ENCODE peak calls at places on chromosomes 1 and 21, in five cellular contexts. T is fibroblast of pulmonary artery, I is epithelial cell of esophagus, Y is fibroblast of lung, X is foreskin fibroblast. E is an unnamed sample.

GRCh38 chr1:219798283-219799030 is 129.9 kb downstream of the SLC30A10 start:
- DNase-seq in Y (peak; percentile 80), T (peak; percentile 63), X (peak; percentile 86), I (peak; percentile 75), E (no peak)

GRCh38 chr1:244187310-244187709 is 136.2 kb downstream of the ZBTB18 start:
- DNase-seq in T (no peak), Y (no peak), X (no peak), I (no peak), E (no peak)

GRCh38 chr1:25848531-25848930 is 10.7 kb downstream of the AUNIP start:
- DNase-seq in I (no peak), T (no peak), X (peak; percentile 33), Y (no peak), E (peak; percentile 11)

GRCh38 chr1:192983349-192983980 is 75.7 kb downstream of the UCHL5 start:
- DNase-seq in T (no peak), X (no peak), Y (peak; percentile 22), I (peak; percentile 89), E (no peak)

GRCh38 chr21:43696214-43696613 is 22.7 kb upstream of the PDXK start:
- DNase-seq in T (no peak), I (no peak), Y (no peak), X (no peak), E (no peak)

GRCh38 chr1:161020573-161021167 is at the start of gene F11R:
- DNase-seq in Y (no peak), I (peak; percentile 87), X (peak; percentile 21), T (peak; percentile 63), E (no peak)

GRCh38 chr1:7786785-7787184 is 2.7 kb downstream of the PER3 start:
- DNase-seq in T (no peak), Y (no peak), X (no peak), I (no peak), E (no peak)

GRCh38 chr1:63836830-63837229 is 63.0 kb downstream of the ROR1 start:
- DNase-seq in Y (no peak), X (no peak), I (no peak), T (no peak), E (no peak)

GRCh38 chr1:206808615-206809014 is 36.3 kb upstream of the IL10 start:
- DNase-seq in T (peak; percentile 73), I (peak; percentile 59), Y (peak; percentile 43), X (peak; percentile 23), E (no peak)

GRCh38 chr1:203037509-203038190 is 11.4 kb downstream of the PPFIA4 start:
- DNase-seq in X (no peak), I (no peak), Y (no peak), T (no peak), E (no peak)

GRCh38 chr21:31813873-31814272 is 58.9 kb upstream of the HUNK start:
- DNase-seq in X (no peak), Y (no peak), T (no peak), I (no peak), E (no peak)

GRCh38 chr1:8903410-8903809 is 24.9 kb upstream of the ENO1 start:
- DNase-seq in T (peak; percentile 31), X (peak; percentile 27), Y (peak; percentile 44), I (peak; percentile 32), E (no peak)

GRCh38 chr1:163928080-163928479 is 606.3 kb downstream of the NUF2 start:
- DNase-seq in Y (no peak), T (no peak), X (no peak), I (no peak), E (no peak)

GRCh38 chr1:179143332-179143731 is 61.5 kb downstream of the TOR3A start:
- DNase-seq in X (peak; percentile 89), I (peak; percentile 89), T (peak; percentile 94), Y (peak; percentile 95), E (no peak)

GRCh38 chr1:6600410-6601048 is 2.1 kb downstream of the KLHL21 start:
- DNase-seq in X (peak; percentile 38), T (no peak), I (peak; percentile 42), Y (no peak), E (no peak)

GRCh38 chr1:93239862-93240261 is 59.3 kb downstream of the CCDC18 start:
- DNase-seq in I (no peak), T (no peak), X (no peak), Y (no peak), E (no peak)

GRCh38 chr1:108962681-108963051 is 618 bp downstream of the CLCC1 start:
- DNase-seq in Y (peak; percentile 8), I (peak; percentile 40), T (peak; percentile 13), X (no peak), E (no peak)

GRCh38 chr1:205304046-205304694 is 17.4 kb downstream of the NUAK2 start:
- DNase-seq in I (no peak), X (no peak), Y (no peak), T (no peak), E (no peak)

GRCh38 chr1:223479261-223479660 is 86.0 kb downstream of the CCDC185 start:
- DNase-seq in Y (no peak), I (no peak), X (no peak), T (no peak), E (no peak)

GRCh38 chr1:153506831-153507413 is 28.9 kb downstream of the S100A6 start:
- DNase-seq in X (peak; percentile 95), I (peak; percentile 57), Y (peak; percentile 95), T (peak; percentile 94), E (no peak)

GRCh38 chr1:11948822-11949458 is 14.4 kb downstream of the PLOD1 start:
- DNase-seq in T (peak; percentile 35), X (no peak), I (peak; percentile 36), Y (no peak), E (no peak)

GRCh38 chr1:21673277-21673780 is 4.2 kb upstream of the RAP1GAP start:
- DNase-seq in T (peak; percentile 92), I (no peak), Y (peak; percentile 74), X (peak; percentile 70), E (no peak)

GRCh38 chr21:37253991-37254390 is 13.1 kb downstream of the VPS26C start:
- DNase-seq in X (no peak), I (no peak), T (no peak), Y (peak; percentile 27), E (no peak)

GRCh38 chr21:41411449-41412089 is 14.5 kb upstream of the MX1 start:
- DNase-seq in Y (no peak), T (no peak), I (peak; percentile 14), X (no peak), E (no peak)
- TF ChIP-seq CTCF in Y (no peak), T (peak; percentile 11), I (peak; percentile 30), X (no peak), E (peak; percentile 45)

GRCh38 chr1:46556822-46557221 is 5.4 kb upstream of the KNCN start:
- DNase-seq in Y (peak; percentile 65), I (peak; percentile 74), X (peak; percentile 87), T (peak; percentile 50), E (no peak)
- TF ChIP-seq CTCF in Y (no peak), I (peak; percentile 38), X (no peak), T (peak; percentile 9), E (no peak)

DNA sequence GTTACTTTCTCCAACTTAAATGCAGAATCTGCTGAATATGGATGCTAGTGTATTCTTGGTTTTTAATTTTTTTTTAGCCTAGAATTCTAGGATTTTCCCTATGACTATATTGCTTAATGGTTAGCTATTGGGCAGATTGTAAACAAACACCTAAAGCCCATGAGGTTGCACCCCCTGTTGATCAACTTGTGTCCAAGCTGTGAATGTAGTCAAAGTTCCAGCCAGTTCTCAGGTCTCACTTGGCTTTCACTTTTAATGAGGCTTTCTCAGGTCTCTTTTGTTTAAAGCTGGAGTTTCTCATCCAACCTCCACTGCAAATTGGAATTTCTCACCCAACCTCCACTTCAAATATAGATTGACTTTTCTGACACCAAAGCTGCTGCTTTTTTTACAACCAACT is 35.9 kb downstream of the FCER1A start:
- DNase-seq in I (no peak), T (no peak), Y (no peak), X (no peak), E (no peak)
- TF ChIP-seq CTCF in I (no peak), T (no peak), Y (no peak), X (no peak), E (no peak)

GRCh38 chr1:225004396-225004795 is 74.9 kb downstream of the DNAH14 start:
- DNase-seq in X (no peak), I (no peak), Y (no peak), T (peak; percentile 1), E (no peak)
- TF ChIP-seq CTCF in X (peak; percentile 23), I (peak; percentile 36), Y (no peak), T (peak; percentile 37), E (peak; percentile 54)